ENCODE peak calls at places on chromosome X, in five cellular contexts. One of them, this sample, is unnamed.

GRCh38 chrX:103919336-103919682 is 43.1 kb upstream of the TMSB15B start:
- DNase-seq in H4: peak; percentile 54
- DNase-seq in HFF-Myc: no peak
- DNase-seq in cerebellar cortex: peak; percentile 50
- DNase-seq in smooth muscle cell of the brain vasculature: peak; percentile 17
- DNase-seq in this sample: no peak

GRCh38 chrX:17046478-17047097 is 100.1 kb downstream of the REPS2 start:
- DNase-seq in H4: peak; percentile 69
- DNase-seq in HFF-Myc: no peak
- DNase-seq in cerebellar cortex: peak; percentile 71
- DNase-seq in smooth muscle cell of the brain vasculature: peak; percentile 46
- DNase-seq in this sample: peak; percentile 74

GRCh38 chrX:120144178-120144844 is 14.1 kb upstream of the RHOXF2 start:
- DNase-seq in H4: no peak
- DNase-seq in HFF-Myc: no peak
- DNase-seq in cerebellar cortex: peak; percentile 1
- DNase-seq in smooth muscle cell of the brain vasculature: no peak
- DNase-seq in this sample: peak; percentile 73

GRCh38 chrX:41334866-41335589 is 1.1 kb downstream of the DDX3X start:
- DNase-seq in H4: peak; percentile 22
- DNase-seq in HFF-Myc: no peak
- DNase-seq in cerebellar cortex: no peak
- DNase-seq in smooth muscle cell of the brain vasculature: no peak
- DNase-seq in this sample: peak; percentile 59

GRCh38 chrX:147884958-147885357 is 26.8 kb upstream of the FMR1 start:
- DNase-seq in H4: peak; percentile 16
- DNase-seq in HFF-Myc: no peak
- DNase-seq in cerebellar cortex: no peak
- DNase-seq in smooth muscle cell of the brain vasculature: no peak
- DNase-seq in this sample: no peak

GRCh38 chrX:69362354-69362753 is 141.8 kb upstream of the NALF2 start:
- DNase-seq in H4: no peak
- DNase-seq in HFF-Myc: no peak
- DNase-seq in cerebellar cortex: no peak
- DNase-seq in smooth muscle cell of the brain vasculature: no peak
- DNase-seq in this sample: no peak

GRCh38 chrX:34658316-34658715 is 1.2 kb upstream of the TMEM47 start:
- DNase-seq in H4: no peak
- DNase-seq in HFF-Myc: no peak
- DNase-seq in cerebellar cortex: no peak
- DNase-seq in smooth muscle cell of the brain vasculature: no peak
- DNase-seq in this sample: no peak

GRCh38 chrX:1086444-1087409 is 125.7 kb downstream of the CRLF2 start:
- DNase-seq in H4: peak; percentile 73
- DNase-seq in HFF-Myc: peak; percentile 60
- DNase-seq in cerebellar cortex: no peak
- DNase-seq in smooth muscle cell of the brain vasculature: no peak
- DNase-seq in this sample: no peak

GRCh38 chrX:71989768-71990167 is 79.1 kb downstream of the NHSL2 start:
- DNase-seq in H4: peak; percentile 7
- DNase-seq in HFF-Myc: no peak
- DNase-seq in cerebellar cortex: no peak
- DNase-seq in smooth muscle cell of the brain vasculature: no peak
- DNase-seq in this sample: no peak

GRCh38 chrX:15233416-15234015 is 36.4 kb downstream of the ASB9 start:
- DNase-seq in H4: no peak
- DNase-seq in HFF-Myc: no peak
- DNase-seq in cerebellar cortex: no peak
- DNase-seq in smooth muscle cell of the brain vasculature: no peak
- DNase-seq in this sample: no peak

GRCh38 chrX:32896132-32896531 is 315.2 kb downstream of the DMD start:
- DNase-seq in H4: no peak
- DNase-seq in HFF-Myc: no peak
- DNase-seq in cerebellar cortex: no peak
- DNase-seq in smooth muscle cell of the brain vasculature: no peak
- DNase-seq in this sample: no peak

GRCh38 chrX:78643106-78643505 is 16.0 kb downstream of the RTL3 start:
- DNase-seq in H4: no peak
- DNase-seq in HFF-Myc: no peak
- DNase-seq in cerebellar cortex: no peak
- DNase-seq in smooth muscle cell of the brain vasculature: peak; percentile 57
- DNase-seq in this sample: peak; percentile 57

GRCh38 chrX:1719270-1719669 is 104.4 kb downstream of the ASMT start:
- DNase-seq in H4: no peak
- DNase-seq in HFF-Myc: no peak
- DNase-seq in cerebellar cortex: no peak
- DNase-seq in smooth muscle cell of the brain vasculature: no peak
- DNase-seq in this sample: peak; percentile 36

GRCh38 chrX:111282991-111283390 is 12.7 kb upstream of the CAPN6 start:
- DNase-seq in H4: no peak
- DNase-seq in HFF-Myc: no peak
- DNase-seq in cerebellar cortex: no peak
- DNase-seq in smooth muscle cell of the brain vasculature: no peak
- DNase-seq in this sample: no peak

GRCh38 chrX:16429391-16429790 is 220.6 kb upstream of the S100G start:
- DNase-seq in H4: no peak
- DNase-seq in HFF-Myc: no peak
- DNase-seq in cerebellar cortex: no peak
- DNase-seq in smooth muscle cell of the brain vasculature: no peak
- DNase-seq in this sample: no peak

GRCh38 chrX:2498781-2499302 is 1.9 kb downstream of the DHRSX start:
- DNase-seq in H4: no peak
- DNase-seq in HFF-Myc: no peak
- DNase-seq in cerebellar cortex: peak; percentile 62
- DNase-seq in smooth muscle cell of the brain vasculature: no peak
- DNase-seq in this sample: peak; percentile 37

GRCh38 chrX:40099046-40099968 is 1.5 kb upstream of the BCOR start:
- DNase-seq in H4: no peak
- DNase-seq in HFF-Myc: no peak
- DNase-seq in cerebellar cortex: no peak
- DNase-seq in smooth muscle cell of the brain vasculature: no peak
- DNase-seq in this sample: peak; percentile 43

GRCh38 chrX:39811391-39811790 is 286.4 kb downstream of the BCOR start:
- DNase-seq in H4: no peak
- DNase-seq in HFF-Myc: no peak
- DNase-seq in cerebellar cortex: peak; percentile 16
- DNase-seq in smooth muscle cell of the brain vasculature: no peak
- DNase-seq in this sample: peak; percentile 59

GRCh38 chrX:78725257-78725656 is 22.3 kb upstream of the LPAR4 start:
- DNase-seq in H4: no peak
- DNase-seq in HFF-Myc: no peak
- DNase-seq in cerebellar cortex: no peak
- DNase-seq in smooth muscle cell of the brain vasculature: no peak
- DNase-seq in this sample: no peak

GRCh38 chrX:34546366-34546765 is 110.7 kb downstream of the TMEM47 start:
- DNase-seq in H4: no peak
- DNase-seq in HFF-Myc: no peak
- DNase-seq in cerebellar cortex: no peak
- DNase-seq in smooth muscle cell of the brain vasculature: no peak
- DNase-seq in this sample: no peak

GRCh38 chrX:136525738-136526606 is 6.0 kb upstream of the VGLL1 start:
- DNase-seq in H4: peak; percentile 85
- DNase-seq in HFF-Myc: peak; percentile 40
- DNase-seq in cerebellar cortex: peak; percentile 6
- DNase-seq in smooth muscle cell of the brain vasculature: peak; percentile 29
- DNase-seq in this sample: no peak

GRCh38 chrX:40651620-40652223 is 4.4 kb upstream of the CXorf38 start:
- DNase-seq in H4: peak; percentile 39
- DNase-seq in HFF-Myc: peak; percentile 29
- DNase-seq in cerebellar cortex: peak; percentile 72
- DNase-seq in smooth muscle cell of the brain vasculature: peak; percentile 53
- DNase-seq in this sample: peak; percentile 41

GRCh38 chrX:13468096-13468495 is 101.3 kb upstream of the EGFL6 start:
- DNase-seq in H4: no peak
- DNase-seq in HFF-Myc: no peak
- DNase-seq in cerebellar cortex: no peak
- DNase-seq in smooth muscle cell of the brain vasculature: no peak
- DNase-seq in this sample: no peak

GRCh38 chrX:153736071-153736820 is 11.6 kb downstream of the ABCD1 start:
- DNase-seq in H4: no peak
- DNase-seq in HFF-Myc: no peak
- DNase-seq in cerebellar cortex: no peak
- DNase-seq in smooth muscle cell of the brain vasculature: no peak
- DNase-seq in this sample: no peak

GRCh38 chrX:21853578-21853977 is 2.2 kb upstream of the YY2 start:
- DNase-seq in H4: no peak
- DNase-seq in HFF-Myc: no peak
- DNase-seq in cerebellar cortex: no peak
- DNase-seq in smooth muscle cell of the brain vasculature: no peak
- DNase-seq in this sample: no peak

GRCh38 chrX:6377365-6377764 is 148.7 kb upstream of the NLGN4X start:
- DNase-seq in H4: no peak
- DNase-seq in HFF-Myc: no peak
- DNase-seq in cerebellar cortex: no peak
- DNase-seq in smooth muscle cell of the brain vasculature: no peak
- DNase-seq in this sample: no peak

GRCh38 chrX:121649414-121649813 is 602.0 kb downstream of the GLUD2 start:
- DNase-seq in H4: no peak
- DNase-seq in HFF-Myc: no peak
- DNase-seq in cerebellar cortex: no peak
- DNase-seq in smooth muscle cell of the brain vasculature: no peak
- DNase-seq in this sample: no peak

GRCh38 chrX:5431823-5432222 is 796.8 kb downstream of the NLGN4X start:
- DNase-seq in H4: no peak
- DNase-seq in HFF-Myc: no peak
- DNase-seq in cerebellar cortex: no peak
- DNase-seq in smooth muscle cell of the brain vasculature: no peak
- DNase-seq in this sample: no peak

GRCh38 chrX:63718010-63718694 is 66.9 kb downstream of the ARHGEF9 start:
- DNase-seq in H4: no peak
- DNase-seq in HFF-Myc: no peak
- DNase-seq in cerebellar cortex: no peak
- DNase-seq in smooth muscle cell of the brain vasculature: no peak
- DNase-seq in this sample: no peak

GRCh38 chrX:107699611-107700010 is 71.3 kb downstream of the PRPS1 start:
- DNase-seq in H4: no peak
- DNase-seq in HFF-Myc: no peak
- DNase-seq in cerebellar cortex: no peak
- DNase-seq in smooth muscle cell of the brain vasculature: no peak
- DNase-seq in this sample: no peak

GRCh38 chrX:41720125-41720780 is 3.7 kb upstream of the GPR82 start:
- DNase-seq in H4: no peak
- DNase-seq in HFF-Myc: no peak
- DNase-seq in cerebellar cortex: no peak
- DNase-seq in smooth muscle cell of the brain vasculature: no peak
- DNase-seq in this sample: no peak

GRCh38 chrX:24838624-24839023 is 144.9 kb downstream of the POLA1 start:
- DNase-seq in H4: peak; percentile 4
- DNase-seq in HFF-Myc: no peak
- DNase-seq in cerebellar cortex: peak; percentile 53
- DNase-seq in smooth muscle cell of the brain vasculature: peak; percentile 13
- DNase-seq in this sample: peak; percentile 13

GRCh38 chrX:150486011-150486410 is 82.4 kb upstream of the MTM1 start:
- DNase-seq in H4: peak; percentile 35
- DNase-seq in HFF-Myc: no peak
- DNase-seq in cerebellar cortex: peak; percentile 38
- DNase-seq in smooth muscle cell of the brain vasculature: peak; percentile 21
- DNase-seq in this sample: peak; percentile 62

GRCh38 chrX:118499295-118499694 is 3.7 kb downstream of the DOCK11 start:
- DNase-seq in H4: no peak
- DNase-seq in HFF-Myc: no peak
- DNase-seq in cerebellar cortex: no peak
- DNase-seq in smooth muscle cell of the brain vasculature: no peak
- DNase-seq in this sample: peak; percentile 61

GRCh38 chrX:34918856-34919255 is 23.7 kb upstream of the FAM47B start:
- DNase-seq in H4: peak; percentile 49
- DNase-seq in HFF-Myc: peak; percentile 32
- DNase-seq in cerebellar cortex: peak; percentile 0
- DNase-seq in smooth muscle cell of the brain vasculature: peak; percentile 31
- DNase-seq in this sample: peak; percentile 71

GRCh38 chrX:69090022-69090421 is 75.2 kb downstream of the PJA1 start:
- DNase-seq in H4: no peak
- DNase-seq in HFF-Myc: no peak
- DNase-seq in cerebellar cortex: no peak
- DNase-seq in smooth muscle cell of the brain vasculature: no peak
- DNase-seq in this sample: no peak

GRCh38 chrX:9562851-9563250 is 98.0 kb downstream of the TBL1X start:
- DNase-seq in H4: peak; percentile 93
- DNase-seq in HFF-Myc: peak; percentile 26
- DNase-seq in cerebellar cortex: no peak
- DNase-seq in smooth muscle cell of the brain vasculature: peak; percentile 20
- DNase-seq in this sample: no peak

This sample was measured in mesendoderm.